ENCODE peak calls at places on chromosome 6, in five cellular contexts. One of them, this sample, is unnamed.

GRCh38 chr6:81401970-81402690 is 350.4 kb downstream of the TENT5A start:
- DNase-seq in heart left ventricle: no peak
- DNase-seq in breast epithelium: no peak
- DNase-seq in cardiac muscle cell: no peak
- DNase-seq in heart right ventricle: no peak
- DNase-seq in this sample: no peak

GRCh38 chr6:165573671-165574070 is 89.4 kb downstream of the PDE10A start:
- DNase-seq in heart left ventricle: peak; percentile 79
- DNase-seq in breast epithelium: no peak
- DNase-seq in heart right ventricle: peak; percentile 85
- DNase-seq in cardiac muscle cell: peak; percentile 49
- DNase-seq in this sample: no peak

GRCh38 chr6:132669690-132670291 is 10.8 kb upstream of the TAAR1 start:
- DNase-seq in cardiac muscle cell: peak; percentile 47
- DNase-seq in heart right ventricle: no peak
- DNase-seq in breast epithelium: no peak
- DNase-seq in heart left ventricle: no peak
- DNase-seq in this sample: no peak

GRCh38 chr6:75128881-75129570 is 76.8 kb downstream of the COL12A1 start:
- DNase-seq in cardiac muscle cell: no peak
- DNase-seq in heart right ventricle: no peak
- DNase-seq in heart left ventricle: no peak
- DNase-seq in breast epithelium: no peak
- DNase-seq in this sample: no peak

GRCh38 chr6:34526241-34526972 is 29.7 kb downstream of the SPDEF start:
- DNase-seq in heart right ventricle: no peak
- DNase-seq in heart left ventricle: no peak
- DNase-seq in cardiac muscle cell: no peak
- DNase-seq in breast epithelium: no peak
- DNase-seq in this sample: no peak

GRCh38 chr6:105364243-105364642 is 38.6 kb downstream of the PREP start:
- DNase-seq in cardiac muscle cell: no peak
- DNase-seq in heart right ventricle: no peak
- DNase-seq in heart left ventricle: no peak
- DNase-seq in breast epithelium: no peak
- DNase-seq in this sample: no peak

GRCh38 chr6:93358435-93358834 is 60.9 kb downstream of the EPHA7 start:
- DNase-seq in heart right ventricle: no peak
- DNase-seq in cardiac muscle cell: no peak
- DNase-seq in heart left ventricle: no peak
- DNase-seq in breast epithelium: no peak
- DNase-seq in this sample: no peak

GRCh38 chr6:143232849-143233248 is 172.2 kb downstream of the AIG1 start:
- DNase-seq in cardiac muscle cell: peak; percentile 43
- DNase-seq in breast epithelium: no peak
- DNase-seq in heart right ventricle: no peak
- DNase-seq in heart left ventricle: peak; percentile 21
- DNase-seq in this sample: no peak

GRCh38 chr6:160810238-160810637 is 108.2 kb downstream of the PLG start:
- DNase-seq in heart left ventricle: no peak
- DNase-seq in heart right ventricle: no peak
- DNase-seq in cardiac muscle cell: no peak
- DNase-seq in breast epithelium: no peak
- DNase-seq in this sample: no peak

GRCh38 chr6:105765239-105765638 is 320.9 kb upstream of the PRDM1 start:
- DNase-seq in heart right ventricle: no peak
- DNase-seq in breast epithelium: no peak
- DNase-seq in heart left ventricle: no peak
- DNase-seq in cardiac muscle cell: no peak
- DNase-seq in this sample: no peak

GRCh38 chr6:11431455-11431937 is 106.1 kb upstream of the TMEM170B start:
- DNase-seq in heart left ventricle: no peak
- DNase-seq in cardiac muscle cell: no peak
- DNase-seq in breast epithelium: no peak
- DNase-seq in heart right ventricle: no peak
- DNase-seq in this sample: no peak

GRCh38 chr6:28489366-28490190 is 26.0 kb downstream of the GPX6 start:
- DNase-seq in cardiac muscle cell: peak; percentile 85
- DNase-seq in heart right ventricle: no peak
- DNase-seq in heart left ventricle: no peak
- DNase-seq in breast epithelium: no peak
- DNase-seq in this sample: peak; percentile 68

GRCh38 chr6:69138173-69138572 is 503.1 kb downstream of the ADGRB3 start:
- DNase-seq in breast epithelium: no peak
- DNase-seq in cardiac muscle cell: no peak
- DNase-seq in heart right ventricle: peak; percentile 59
- DNase-seq in heart left ventricle: peak; percentile 25
- DNase-seq in this sample: no peak

GRCh38 chr6:119348308-119349040 is 1.1 kb downstream of the MAN1A1 start:
- DNase-seq in heart left ventricle: peak; percentile 36
- DNase-seq in cardiac muscle cell: peak; percentile 53
- DNase-seq in breast epithelium: no peak
- DNase-seq in heart right ventricle: peak; percentile 21
- DNase-seq in this sample: peak; percentile 83

GRCh38 chr6:20678831-20679352 is 144.6 kb downstream of the CDKAL1 start:
- DNase-seq in cardiac muscle cell: no peak
- DNase-seq in breast epithelium: no peak
- DNase-seq in heart right ventricle: no peak
- DNase-seq in heart left ventricle: no peak
- DNase-seq in this sample: no peak

GRCh38 chr6:126198581-126198980 is 141.3 kb upstream of the CENPW start:
- DNase-seq in heart left ventricle: no peak
- DNase-seq in cardiac muscle cell: no peak
- DNase-seq in breast epithelium: no peak
- DNase-seq in heart right ventricle: no peak
- DNase-seq in this sample: no peak

GRCh38 chr6:16762547-16763477 is 1.6 kb upstream of the ATXN1 start:
- DNase-seq in heart left ventricle: peak; percentile 45
- DNase-seq in heart right ventricle: peak; percentile 49
- DNase-seq in breast epithelium: peak; percentile 77
- DNase-seq in cardiac muscle cell: peak; percentile 64
- DNase-seq in this sample: peak; percentile 80

GRCh38 chr6:515267-515666 is 123.7 kb downstream of the IRF4 start:
- DNase-seq in heart left ventricle: no peak
- DNase-seq in cardiac muscle cell: no peak
- DNase-seq in breast epithelium: no peak
- DNase-seq in heart right ventricle: no peak
- DNase-seq in this sample: no peak

GRCh38 chr6:2147737-2148448 is 97.5 kb downstream of the GMDS start:
- DNase-seq in breast epithelium: no peak
- DNase-seq in heart right ventricle: no peak
- DNase-seq in heart left ventricle: no peak
- DNase-seq in cardiac muscle cell: no peak
- DNase-seq in this sample: no peak

GRCh38 chr6:146892283-146892612 is 293.5 kb downstream of the ADGB start:
- DNase-seq in cardiac muscle cell: no peak
- DNase-seq in heart left ventricle: no peak
- DNase-seq in heart right ventricle: no peak
- DNase-seq in breast epithelium: no peak
- DNase-seq in this sample: no peak

GRCh38 chr6:53593001-53593488 is 48.1 kb upstream of the GCLC start:
- DNase-seq in cardiac muscle cell: no peak
- DNase-seq in heart right ventricle: no peak
- DNase-seq in breast epithelium: no peak
- DNase-seq in heart left ventricle: no peak
- DNase-seq in this sample: no peak

GRCh38 chr6:42222450-42222849 is 4.8 kb upstream of the MRPS10 start:
- DNase-seq in breast epithelium: no peak
- DNase-seq in cardiac muscle cell: no peak
- DNase-seq in heart right ventricle: no peak
- DNase-seq in heart left ventricle: no peak
- DNase-seq in this sample: no peak

GRCh38 chr6:168299541-168300511 is 19.8 kb downstream of the DACT2 start:
- DNase-seq in cardiac muscle cell: no peak
- DNase-seq in breast epithelium: no peak
- DNase-seq in heart right ventricle: no peak
- DNase-seq in heart left ventricle: no peak
- DNase-seq in this sample: no peak

GRCh38 chr6:88238065-88238464 is 71.9 kb upstream of the CNR1 start:
- DNase-seq in cardiac muscle cell: peak; percentile 45
- DNase-seq in heart right ventricle: no peak
- DNase-seq in breast epithelium: no peak
- DNase-seq in heart left ventricle: no peak
- DNase-seq in this sample: no peak
- TF ChIP-seq CTCF in cardiac muscle cell: no peak
- TF ChIP-seq CTCF in heart right ventricle: no peak
- TF ChIP-seq CTCF in breast epithelium: no peak
- TF ChIP-seq CTCF in heart left ventricle: no peak
- TF ChIP-seq CTCF in this sample: no peak

GRCh38 chr6:169841907-169842606 is 90.6 kb downstream of the ERMARD start:
- DNase-seq in cardiac muscle cell: no peak
- DNase-seq in heart right ventricle: no peak
- DNase-seq in heart left ventricle: no peak
- DNase-seq in breast epithelium: peak; percentile 47
- DNase-seq in this sample: no peak

GRCh38 chr6:169843110-169843509 is 91.7 kb downstream of the ERMARD start:
- DNase-seq in cardiac muscle cell: no peak
- DNase-seq in heart left ventricle: no peak
- DNase-seq in heart right ventricle: no peak
- DNase-seq in breast epithelium: peak; percentile 19
- DNase-seq in this sample: no peak

GRCh38 chr6:169839493-169839892 is 88.1 kb downstream of the ERMARD start:
- DNase-seq in heart right ventricle: no peak
- DNase-seq in breast epithelium: no peak
- DNase-seq in cardiac muscle cell: no peak
- DNase-seq in heart left ventricle: no peak
- DNase-seq in this sample: no peak

GRCh38 chr6:169839898-169840631 is 88.6 kb downstream of the ERMARD start:
- DNase-seq in cardiac muscle cell: no peak
- DNase-seq in heart right ventricle: no peak
- DNase-seq in heart left ventricle: no peak
- DNase-seq in breast epithelium: no peak
- DNase-seq in this sample: no peak

DNA sequence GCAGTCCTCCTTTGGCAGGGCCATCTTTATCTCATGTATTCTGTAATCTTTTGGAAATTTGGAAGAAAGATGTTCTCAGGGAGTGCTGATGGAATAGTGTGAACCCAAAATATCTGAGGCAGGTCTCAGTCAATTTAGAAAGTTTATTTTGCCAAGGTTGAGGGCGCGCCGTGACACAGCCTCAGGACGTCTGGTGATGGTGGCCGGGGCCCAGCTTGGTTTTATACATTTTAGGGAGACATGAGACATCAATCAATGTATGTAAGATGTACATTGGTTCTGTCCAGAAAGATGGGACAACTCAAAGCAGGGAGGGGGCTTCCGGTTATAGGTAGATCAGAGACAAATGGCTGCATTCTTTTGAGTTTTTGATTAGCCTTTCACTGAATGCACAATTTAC is 89.8 kb downstream of the ERMARD start:
- DNase-seq in cardiac muscle cell: no peak
- DNase-seq in breast epithelium: no peak
- DNase-seq in heart left ventricle: no peak
- DNase-seq in heart right ventricle: no peak
- DNase-seq in this sample: no peak
- H3K27ac ChIP-seq in cardiac muscle cell: no peak overlapping the region
- H3K27ac ChIP-seq in breast epithelium: no peak overlapping the region
- H3K27ac ChIP-seq in heart left ventricle: no peak overlapping the region
- H3K27ac ChIP-seq in heart right ventricle: no peak overlapping the region
- H3K27ac ChIP-seq in this sample: no peak overlapping the region

DNA sequence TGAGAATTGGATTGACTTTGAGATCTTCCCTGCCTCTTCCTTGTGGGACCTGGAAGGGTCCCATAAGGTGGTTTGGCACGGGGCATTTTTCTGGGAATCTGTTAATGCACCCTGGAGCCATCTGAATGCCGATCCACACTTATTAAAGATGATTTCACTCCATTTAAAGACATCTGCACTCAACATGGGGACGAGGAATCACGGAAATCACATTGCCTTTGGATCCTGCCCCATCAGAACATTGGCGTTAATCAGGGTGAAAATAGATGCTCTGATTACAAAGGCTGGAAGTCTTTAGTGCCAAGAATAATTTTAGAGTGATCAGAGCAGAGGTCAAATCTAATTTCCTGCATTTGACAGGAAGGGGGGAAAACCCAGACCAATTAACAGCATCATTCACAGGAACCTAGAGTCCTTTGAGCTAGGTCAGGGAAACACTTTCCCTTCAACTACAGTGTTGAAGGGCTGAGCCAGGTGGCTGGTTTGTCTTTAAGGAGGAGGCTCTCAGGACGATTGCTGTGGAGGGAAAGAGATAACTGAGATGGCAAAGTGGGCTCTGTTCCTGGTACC is 112.1 kb downstream of the SCML4 start:
- DNase-seq in cardiac muscle cell: no peak
- DNase-seq in breast epithelium: no peak
- DNase-seq in heart right ventricle: no peak
- DNase-seq in heart left ventricle: no peak
- DNase-seq in this sample: no peak
- H3K4me3 ChIP-seq in cardiac muscle cell: no peak overlapping the region
- H3K4me3 ChIP-seq in breast epithelium: no peak overlapping the region
- H3K4me3 ChIP-seq in heart right ventricle: peak overlapping the region; percentile 33
- H3K4me3 ChIP-seq in heart left ventricle: no peak overlapping the region
- H3K4me3 ChIP-seq in this sample: no peak overlapping the region

GRCh38 chr6:3147914-3148757 is 9.2 kb downstream of the TUBB2A start:
- DNase-seq in heart right ventricle: no peak
- DNase-seq in breast epithelium: no peak
- DNase-seq in cardiac muscle cell: no peak
- DNase-seq in heart left ventricle: no peak
- DNase-seq in this sample: no peak
- TF ChIP-seq CTCF in heart right ventricle: no peak
- TF ChIP-seq CTCF in breast epithelium: no peak
- TF ChIP-seq CTCF in cardiac muscle cell: no peak
- TF ChIP-seq CTCF in heart left ventricle: no peak
- TF ChIP-seq CTCF in this sample: no peak

GRCh38 chr6:112802154-112802553 is 455.0 kb downstream of the RFPL4B start:
- DNase-seq in cardiac muscle cell: no peak
- DNase-seq in heart left ventricle: no peak
- DNase-seq in breast epithelium: no peak
- DNase-seq in heart right ventricle: no peak
- DNase-seq in this sample: no peak
- H3K27ac ChIP-seq in cardiac muscle cell: no peak overlapping the region
- H3K27ac ChIP-seq in heart left ventricle: no peak overlapping the region
- H3K27ac ChIP-seq in breast epithelium: no peak overlapping the region
- H3K27ac ChIP-seq in heart right ventricle: no peak overlapping the region
- H3K27ac ChIP-seq in this sample: no peak overlapping the region

DNA sequence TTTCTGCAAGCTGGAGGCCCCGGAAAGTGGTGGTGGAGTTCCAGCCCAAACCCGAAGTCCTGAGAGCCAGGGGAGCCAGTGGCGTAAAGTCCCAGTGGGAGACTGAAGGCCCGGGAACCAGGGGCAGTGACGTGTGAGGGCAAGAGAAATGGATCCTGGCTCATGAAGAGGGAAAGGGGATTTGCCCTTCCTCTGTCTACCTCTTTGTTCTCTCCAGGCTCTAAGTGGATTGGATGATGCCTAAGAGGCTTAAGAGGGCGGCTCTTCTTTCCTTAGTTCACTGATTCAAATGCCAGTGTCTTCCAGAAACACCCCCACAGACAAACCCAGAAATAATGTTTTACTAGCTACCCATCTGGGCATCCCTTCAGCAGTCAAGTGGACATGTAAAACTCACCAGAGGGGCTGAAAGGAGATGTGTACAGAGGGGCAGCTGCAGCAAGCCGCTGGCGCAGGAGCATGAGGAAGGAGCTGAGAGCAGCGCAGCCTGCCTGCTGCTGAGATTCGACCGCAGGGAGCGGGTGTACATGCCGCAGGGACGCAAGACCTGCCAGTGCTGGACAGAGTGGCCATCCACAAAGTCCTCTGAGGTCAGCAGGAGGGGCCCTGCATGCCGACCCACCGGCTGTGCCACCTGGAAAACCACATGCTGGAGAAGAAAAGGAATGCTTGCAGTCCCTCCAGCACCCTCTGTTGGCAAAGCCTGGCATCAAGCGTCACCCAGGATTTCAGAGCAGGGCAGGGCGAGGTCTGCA is 29.5 kb downstream of the CDYL start:
- DNase-seq in heart right ventricle: peak; percentile 23
- DNase-seq in breast epithelium: no peak
- DNase-seq in heart left ventricle: peak; percentile 39
- DNase-seq in cardiac muscle cell: peak; percentile 39
- DNase-seq in this sample: no peak
- H3K4me3 ChIP-seq in heart right ventricle: no peak overlapping the region
- H3K4me3 ChIP-seq in breast epithelium: no peak overlapping the region
- H3K4me3 ChIP-seq in heart left ventricle: no peak overlapping the region
- H3K4me3 ChIP-seq in cardiac muscle cell: no peak overlapping the region
- H3K4me3 ChIP-seq in this sample: no peak overlapping the region

This sample was measured in suprapubic skin.